ENCODE peak calls at places on chromosomes 13 and 19, in five cellular contexts. V is GM12878, Y is A549, R is spleen, L is Peyer's patch. G is an unnamed sample.

GRCh38 chr13:111005808-111006494 is 91.1 kb upstream of the ANKRD10 start:
- DNase-seq in V (no peak), R (peak; percentile 80), Y (no peak), L (no peak), G (no peak)

GRCh38 chr19:1610579-1610978 is 5.3 kb upstream of the UQCR11 start:
- DNase-seq in Y (no peak), V (no peak), R (no peak), L (no peak), G (no peak)

GRCh38 chr13:50341526-50341925 is 326.3 kb downstream of the KCNRG start:
- DNase-seq in R (no peak), Y (no peak), L (no peak), V (no peak), G (no peak)

GRCh38 chr13:101915333-101915732 is 462.9 kb downstream of the ITGBL1 start:
- DNase-seq in V (no peak), L (no peak), R (no peak), Y (no peak), G (no peak)

GRCh38 chr13:36872621-36873020 is 47.4 kb downstream of the SMAD9 start:
- DNase-seq in R (no peak), Y (no peak), V (no peak), L (no peak), G (no peak)

GRCh38 chr13:112700291-112701060 is 10.6 kb downstream of the ATP11A start:
- DNase-seq in Y (no peak), V (no peak), R (peak; percentile 67), L (no peak), G (no peak)

GRCh38 chr19:17615889-17616685 is 60.6 kb downstream of the COLGALT1 start:
- DNase-seq in Y (no peak), R (no peak), V (no peak), L (no peak), G (no peak)

GRCh38 chr13:72586519-72586918 is 140.9 kb downstream of the MZT1 start:
- DNase-seq in R (no peak), V (no peak), Y (no peak), L (no peak), G (no peak)

GRCh38 chr13:33452873-33453558 is 167.5 kb upstream of the STARD13 start:
- DNase-seq in L (no peak), R (no peak), Y (no peak), V (no peak), G (no peak)

GRCh38 chr19:5627395-5627904 is 4.6 kb downstream of the SAFB start:
- DNase-seq in R (peak; percentile 86), Y (no peak), L (peak; percentile 76), V (peak; percentile 48), G (no peak)

GRCh38 chr13:72141845-72142470 is 275.0 kb upstream of the DACH1 start:
- DNase-seq in R (no peak), L (no peak), Y (no peak), V (no peak), G (no peak)

GRCh38 chr13:20713014-20713376 is 9.5 kb downstream of the IL17D start:
- DNase-seq in R (no peak), L (no peak), V (no peak), Y (no peak), G (no peak)

GRCh38 chr13:25971499-25972145 is 80.2 kb downstream of the SHISA2 start:
- DNase-seq in L (peak; percentile 19), Y (no peak), R (peak; percentile 58), V (no peak), G (no peak)

GRCh38 chr13:109844396-109844795 is 58.0 kb upstream of the IRS2 start:
- DNase-seq in V (no peak), R (no peak), Y (no peak), L (no peak), G (no peak)

GRCh38 chr13:26220575-26220974 is 1.5 kb downstream of the RNF6 start:
- DNase-seq in L (no peak), R (no peak), Y (no peak), V (no peak), G (no peak)

GRCh38 chr19:18107235-18108083 is 9.9 kb downstream of the MAST3 start:
- DNase-seq in V (no peak), Y (no peak), L (peak; percentile 55), R (no peak), G (no peak)

DNA sequence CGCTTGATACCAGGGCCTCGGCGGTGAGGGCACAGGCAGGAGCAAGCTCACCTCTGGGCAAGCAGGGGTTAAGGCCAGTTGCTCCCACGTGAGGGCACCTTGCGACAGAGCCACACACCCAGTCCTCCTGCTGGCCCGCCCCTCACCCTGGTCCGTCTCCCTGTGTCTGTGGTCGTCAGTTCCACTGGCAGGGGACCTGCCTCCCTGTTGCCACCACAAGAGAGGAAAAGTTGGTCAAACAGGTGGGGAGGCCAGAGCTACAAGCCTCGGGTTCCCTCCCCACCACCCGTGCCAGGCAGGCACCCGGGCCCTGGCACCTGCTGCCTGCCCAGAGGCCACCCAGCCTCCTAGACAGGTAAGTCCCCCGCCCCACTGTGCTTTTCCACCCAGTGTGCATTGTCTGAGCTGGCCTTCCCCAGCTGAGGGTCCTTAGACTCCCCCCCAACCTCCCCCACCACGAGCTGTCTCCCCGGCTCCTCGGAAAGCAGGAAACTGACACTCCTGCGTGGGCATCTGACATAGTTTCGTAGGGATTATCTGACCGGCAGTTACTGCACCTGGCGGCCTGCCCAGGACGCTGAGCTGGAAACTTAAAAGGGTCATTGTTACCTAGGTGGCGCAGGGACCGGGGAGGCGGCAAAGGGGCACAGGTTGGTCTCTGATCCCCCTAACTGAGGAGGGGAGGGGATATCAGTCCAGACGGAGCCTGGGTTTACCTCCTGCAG is at the start of gene TJP3:
- DNase-seq in Y (no peak), L (no peak), R (no peak), V (no peak), G (no peak)
- TF ChIP-seq POLR2A in Y (no peak), L (peak; percentile 94), R (no peak), V (no peak), G (no peak)

GRCh38 chr13:105763851-105764250 is 771.6 kb downstream of the EFNB2 start:
- DNase-seq in R (no peak), Y (no peak), V (no peak), L (no peak), G (no peak)

GRCh38 chr13:105758929-105759328 is 776.5 kb downstream of the EFNB2 start:
- DNase-seq in R (no peak), V (no peak), Y (no peak), L (no peak), G (no peak)

GRCh38 chr13:105762096-105762495 is 773.4 kb downstream of the EFNB2 start:
- DNase-seq in V (no peak), R (no peak), Y (no peak), L (no peak), G (no peak)

GRCh38 chr13:105759467-105759866 is 776.0 kb downstream of the EFNB2 start:
- DNase-seq in Y (no peak), L (no peak), V (no peak), R (no peak), G (no peak)
- H3K9me3 ChIP-seq in Y (no peaks in the 10 kb centered on the region), L (no peaks in the 10 kb centered on the region), V (no peaks in the 10 kb centered on the region), R (no peaks in the 10 kb centered on the region), G (no peaks in the 10 kb centered on the region)

DNA sequence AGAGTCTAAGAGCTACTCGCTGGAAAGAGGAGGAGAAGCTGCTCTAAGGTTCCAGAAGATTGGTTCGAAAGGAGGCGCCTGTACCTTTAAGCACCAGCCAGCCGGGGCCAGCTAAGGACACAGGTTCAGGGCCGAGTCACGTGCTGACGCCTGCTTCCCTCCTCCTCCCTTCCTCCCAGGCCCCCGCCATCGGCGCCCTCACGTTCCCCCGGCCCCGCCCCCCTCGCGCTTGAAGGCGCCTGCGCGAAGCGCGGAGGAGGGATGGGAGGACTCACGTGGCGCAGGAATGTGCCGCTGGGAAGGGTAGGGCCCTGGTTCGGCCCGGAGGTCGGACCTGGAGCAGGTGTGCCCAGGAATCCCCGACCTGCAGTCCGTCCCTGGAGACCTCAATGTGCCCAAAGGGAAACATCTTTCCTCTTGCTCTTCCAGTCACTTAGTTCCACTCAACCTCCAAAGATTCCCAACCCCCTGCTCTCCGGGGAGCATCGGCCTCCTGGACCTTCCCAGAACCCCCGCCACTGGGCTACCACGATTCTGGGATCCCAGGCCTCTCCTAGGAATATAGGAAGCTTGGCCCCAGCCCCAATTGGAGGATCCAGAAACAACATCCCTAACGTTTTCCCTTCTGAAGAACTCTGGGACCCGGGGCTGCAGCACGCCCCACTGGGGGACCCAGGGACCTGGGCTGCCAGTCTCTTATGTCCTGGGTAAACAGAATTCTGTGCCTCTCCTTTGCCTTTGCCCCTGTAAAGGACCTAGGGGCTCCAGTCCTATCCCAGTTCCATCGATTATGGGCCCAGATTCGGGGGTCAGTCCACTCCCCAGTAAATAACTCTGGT is 2.5 kb downstream of the DBP start:
- DNase-seq in R (peak; percentile 98), Y (peak; percentile 91), L (peak; percentile 97), V (peak; percentile 79), G (peak; percentile 98)
- TF ChIP-seq POLR2A in R (no peak), Y (peak; percentile 67), L (peak; percentile 87), V (peak; percentile 78), G (no peak)

DNA sequence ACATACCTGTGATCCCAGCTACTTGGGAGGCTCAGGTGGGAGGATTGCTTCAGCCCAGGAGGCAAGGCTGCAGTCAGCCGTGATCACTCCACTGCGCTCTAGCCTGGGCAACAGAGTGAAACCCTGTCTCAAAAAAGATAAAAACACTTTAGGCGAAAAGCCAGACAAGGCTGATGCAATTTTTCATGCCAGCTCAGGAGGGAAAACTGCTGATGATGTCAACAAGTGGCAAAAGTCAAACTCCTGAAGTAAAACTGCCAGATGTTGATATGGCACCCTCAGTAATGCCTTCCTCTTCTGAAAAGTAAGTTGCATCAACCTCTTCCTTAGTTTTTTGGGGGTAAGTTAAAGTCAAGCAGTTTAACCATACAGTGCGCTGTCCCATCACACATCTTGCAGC is 15.6 kb downstream of the ZNF599 start:
- DNase-seq in R (no peak), Y (no peak), L (no peak), V (no peak), G (no peak)
- H3K9me3 ChIP-seq in R (peaks cover 100% of the 10 kb centered on the region), Y (peaks cover 100% of the 10 kb centered on the region), L (peaks cover 2% of the 10 kb centered on the region), V (peaks cover 20% of the 10 kb centered on the region), G (peaks cover 57% of the 10 kb centered on the region)

G was measured in vagina.